ENCODE peak calls at places on chromosome 7, in five cellular contexts. One of them, this sample, is unnamed.

GRCh38 chr7:99579956-99580777 is 17.9 kb upstream of the TMEM225B start:
- DNase-seq in GDM1: no peak
- DNase-seq in EH: peak; percentile 44
- DNase-seq in hypothalamus: peak; percentile 39
- DNase-seq in A172: no peak
- DNase-seq in this sample: peak; percentile 36

GRCh38 chr7:152467225-152467624 is 31.4 kb upstream of the KMT2C start:
- DNase-seq in GDM1: no peak
- DNase-seq in EH: no peak
- DNase-seq in hypothalamus: no peak
- DNase-seq in A172: no peak
- DNase-seq in this sample: no peak

GRCh38 chr7:74006451-74007259 is 21.3 kb upstream of the ELN start:
- DNase-seq in GDM1: no peak
- DNase-seq in EH: no peak
- DNase-seq in hypothalamus: no peak
- DNase-seq in A172: peak; percentile 76
- DNase-seq in this sample: no peak

GRCh38 chr7:25665903-25666670 is 437.8 kb upstream of the NPVF start:
- DNase-seq in GDM1: no peak
- DNase-seq in EH: no peak
- DNase-seq in hypothalamus: no peak
- DNase-seq in A172: no peak
- DNase-seq in this sample: no peak

GRCh38 chr7:49766966-49767365 is 6.5 kb upstream of the VWC2 start:
- DNase-seq in GDM1: no peak
- DNase-seq in EH: no peak
- DNase-seq in hypothalamus: no peak
- DNase-seq in A172: no peak
- DNase-seq in this sample: no peak

GRCh38 chr7:266851-267840 is 22.8 kb upstream of the FOXL3 start:
- DNase-seq in GDM1: no peak
- DNase-seq in EH: no peak
- DNase-seq in hypothalamus: no peak
- DNase-seq in A172: no peak
- DNase-seq in this sample: no peak

GRCh38 chr7:112449353-112449752 is 907 bp upstream of the IFRD1 start:
- DNase-seq in GDM1: no peak
- DNase-seq in EH: peak; percentile 29
- DNase-seq in hypothalamus: no peak
- DNase-seq in A172: peak; percentile 74
- DNase-seq in this sample: no peak

GRCh38 chr7:48168159-48168558 is 3.1 kb upstream of the ABCA13 start:
- DNase-seq in GDM1: peak; percentile 12
- DNase-seq in EH: peak; percentile 73
- DNase-seq in hypothalamus: no peak
- DNase-seq in A172: peak; percentile 69
- DNase-seq in this sample: no peak

GRCh38 chr7:22846961-22847360 is 24.3 kb upstream of the TOMM7 start:
- DNase-seq in GDM1: no peak
- DNase-seq in EH: no peak
- DNase-seq in hypothalamus: no peak
- DNase-seq in A172: no peak
- DNase-seq in this sample: no peak